ENCODE peak calls at places on chromosomes 11 and 22, in six cellular contexts. S, H, C, G, Y and E are unnamed samples.

GRCh38 chr11:73204711-73205121 is 13.4 kb upstream of the P2RY2 start:
- DNase-seq in S (no peak), H (no peak), C (no peak), G (no peak), Y (no peak), E (no peak)

GRCh38 chr11:19225123-19225522 is 15.6 kb downstream of the E2F8 start:
- DNase-seq in S (no peak), H (no peak), C (no peak), G (peak; percentile 52), Y (no peak), E (no peak)

GRCh38 chr11:9691865-9692264 is 28.0 kb downstream of the SWAP70 start:
- DNase-seq in S (no peak), H (no peak), C (no peak), G (no peak), Y (no peak), E (no peak)

GRCh38 chr11:101158119-101158518 is 28.5 kb upstream of the PGR start:
- DNase-seq in S (no peak), H (no peak), C (no peak), G (no peak), Y (no peak), E (no peak)

GRCh38 chr22:37509026-37509886 is 10.0 kb downstream of the CARD10 start:
- DNase-seq in S (no peak), H (no peak), C (no peak), G (no peak), Y (no peak), E (no peak)

GRCh38 chr11:113796663-113797259 is 17.2 kb downstream of the CLDN25 start:
- DNase-seq in S (peak; percentile 62), H (no peak), C (peak; percentile 6), G (no peak), Y (no peak), E (peak; percentile 54)

GRCh38 chr11:121082670-121083069 is 18.4 kb upstream of the TECTA start:
- DNase-seq in S (no peak), H (no peak), C (no peak), G (no peak), Y (no peak), E (no peak)

GRCh38 chr22:19291218-19291579 is 320 bp downstream of the CLTCL1 start:
- DNase-seq in S (peak; percentile 32), H (no peak), C (no peak), G (peak; percentile 39), Y (no peak), E (no peak)

GRCh38 chr11:119149371-119150275 is 771 bp downstream of the ABCG4 start:
- DNase-seq in S (no peak), H (no peak), C (no peak), G (no peak), Y (no peak), E (no peak)

GRCh38 chr11:20671856-20672546 is 2.6 kb downstream of the NELL1 start:
- DNase-seq in S (peak; percentile 49), H (no peak), C (peak; percentile 22), G (no peak), Y (no peak), E (peak; percentile 38)

GRCh38 chr11:130202009-130202817 is 42.6 kb downstream of the ST14 start:
- DNase-seq in S (no peak), H (no peak), C (no peak), G (no peak), Y (no peak), E (no peak)

GRCh38 chr11:33256031-33256807 is 962 bp upstream of the HIPK3 start:
- DNase-seq in S (no peak), H (no peak), C (no peak), G (no peak), Y (no peak), E (no peak)

GRCh38 chr11:76424379-76424778 is 20.4 kb upstream of the EMSY start:
- DNase-seq in S (no peak), H (no peak), C (no peak), G (no peak), Y (no peak), E (peak; percentile 61)

GRCh38 chr22:36874731-36875130 is 13.9 kb downstream of the NCF4 start:
- DNase-seq in S (no peak), H (no peak), C (no peak), G (no peak), Y (no peak), E (no peak)

GRCh38 chr11:2526808-2527381 is 82.1 kb downstream of the KCNQ1 start:
- DNase-seq in S (no peak), H (no peak), C (no peak), G (peak; percentile 51), Y (no peak), E (peak; percentile 81)

GRCh38 chr11:72769680-72770079 is 17.5 kb upstream of the ARAP1 start:
- DNase-seq in S (no peak), H (no peak), C (no peak), G (no peak), Y (no peak), E (no peak)

GRCh38 chr11:121589946-121590537 is 137.3 kb upstream of the SORL1-AS1 start:
- DNase-seq in S (no peak), H (no peak), C (no peak), G (no peak), Y (no peak), E (peak; percentile 81)

GRCh38 chr11:33551051-33551450 is 149.6 kb downstream of the C11orf91 start:
- DNase-seq in S (no peak), H (no peak), C (no peak), G (no peak), Y (no peak), E (no peak)

GRCh38 chr11:75031224-75031753 is 42.6 kb downstream of the NEU3 start:
- DNase-seq in S (peak; percentile 100), H (no peak), C (no peak), G (no peak), Y (peak; percentile 53), E (no peak)

GRCh38 chr11:76637491-76638266 is 32.9 kb downstream of the LRRC32 start:
- DNase-seq in S (no peak), H (no peak), C (no peak), G (peak; percentile 75), Y (no peak), E (peak; percentile 54)

GRCh38 chr11:103652013-103652412 is 384.4 kb upstream of the DDI1 start:
- DNase-seq in S (no peak), H (no peak), C (no peak), G (no peak), Y (peak; percentile 17), E (no peak)